ENCODE peak calls at places on chromosomes 16 and 17, in six cellular contexts. W is hepatocyte, N is foreskin keratinocyte, Y is OCI-LY7, G is AG09309, C is uterus. U is an unnamed sample.

GRCh38 chr17:80361495-80362220 is 53.3 kb upstream of the ENDOV start:
- DNase-seq in G (no peak), Y (peak; percentile 27), C (no peak), N (no peak), W (no peak), U (peak; percentile 3)

GRCh38 chr16:48125888-48126287 is 29.9 kb downstream of the ABCC12 start:
- DNase-seq in G (no peak), C (no peak), N (no peak), Y (no peak), W (no peak), U (no peak)

GRCh38 chr17:17079761-17080160 is 37.5 kb downstream of the MPRIP start:
- DNase-seq in C (peak; percentile 52), G (no peak), W (no peak), N (no peak), Y (no peak), U (no peak)

GRCh38 chr16:29849505-29849904 is 13.5 kb downstream of the CDIPT start:
- DNase-seq in G (no peak), W (peak; percentile 61), Y (no peak), C (no peak), N (no peak), U (no peak)

GRCh38 chr16:66924527-66925321 is 611 bp downstream of the RRAD start:
- DNase-seq in W (peak; percentile 75), G (no peak), Y (no peak), C (no peak), N (no peak), U (no peak)

GRCh38 chr17:32882734-32883133 is 5.8 kb upstream of the MYO1D start:
- DNase-seq in G (no peak), Y (no peak), W (no peak), C (no peak), N (peak; percentile 49), U (peak; percentile 44)

GRCh38 chr17:37405955-37406634 is 541 bp downstream of the ACACA start:
- DNase-seq in N (peak; percentile 45), W (no peak), G (no peak), Y (peak; percentile 34), C (no peak), U (no peak)

GRCh38 chr16:80938035-80938927 is 68.4 kb downstream of the CMC2 start:
- DNase-seq in W (peak; percentile 73), Y (no peak), N (peak; percentile 88), G (peak; percentile 99), C (peak; percentile 77), U (peak; percentile 92)

GRCh38 chr17:29618272-29619065 is 4.2 kb downstream of the CORO6 start:
- DNase-seq in C (no peak), G (no peak), Y (no peak), N (no peak), W (no peak), U (no peak)

GRCh38 chr16:87930456-87930855 is 5.9 kb downstream of the CA5A start:
- DNase-seq in W (no peak), G (no peak), C (no peak), Y (peak; percentile 41), N (no peak), U (peak; percentile 30)

GRCh38 chr16:55373489-55373832 is 49.5 kb downstream of the IRX6 start:
- DNase-seq in G (no peak), N (no peak), Y (no peak), W (no peak), C (no peak), U (no peak)

GRCh38 chr16:22308824-22309520 is 11.8 kb downstream of the POLR3E start:
- DNase-seq in N (no peak), C (no peak), W (no peak), Y (no peak), G (no peak), U (no peak)

GRCh38 chr17:8320990-8321389 is 10.9 kb downstream of the ARHGEF15 start:
- DNase-seq in G (no peak), W (no peak), C (no peak), N (no peak), Y (no peak), U (no peak)

GRCh38 chr16:82386771-82387170 is 216.7 kb upstream of the MPHOSPH6 start:
- DNase-seq in N (no peak), Y (no peak), G (no peak), C (no peak), W (no peak), U (no peak)

GRCh38 chr17:80387071-80387470 is 27.9 kb upstream of the ENDOV start:
- DNase-seq in N (no peak), C (no peak), W (no peak), Y (no peak), G (no peak), U (no peak)

GRCh38 chr17:79948918-79949645 is 86.6 kb downstream of the TBC1D16 start:
- DNase-seq in G (no peak), W (no peak), N (no peak), Y (no peak), C (peak; percentile 15), U (no peak)

GRCh38 chr16:81723098-81723723 is 55.9 kb upstream of the PLCG2 start:
- DNase-seq in C (no peak), Y (peak; percentile 90), G (peak; percentile 53), W (peak; percentile 92), N (peak; percentile 71), U (peak; percentile 87)

GRCh38 chr17:7552621-7553051 is 3.8 kb downstream of the TNFSF12 start:
- DNase-seq in Y (peak; percentile 64), N (no peak), C (no peak), G (no peak), W (no peak), U (no peak)

GRCh38 chr17:56832446-56832845 is 1.3 kb downstream of the C17orf67 start:
- DNase-seq in G (no peak), Y (no peak), W (peak; percentile 13), N (peak; percentile 4), C (no peak), U (no peak)

GRCh38 chr17:7717756-7718350 is 309 bp downstream of the DNAH2 start:
- DNase-seq in W (no peak), N (no peak), Y (no peak), G (no peak), C (no peak), U (no peak)

GRCh38 chr17:35557353-35557752 is 3.3 kb downstream of the SLFN14 start:
- DNase-seq in W (no peak), N (no peak), Y (no peak), G (no peak), C (no peak), U (no peak)

GRCh38 chr17:35553310-35553709 is 7.3 kb downstream of the SLFN14 start:
- DNase-seq in W (no peak), C (no peak), G (no peak), N (no peak), Y (no peak), U (no peak)

GRCh38 chr17:35554668-35555067 is 6.0 kb downstream of the SLFN14 start:
- DNase-seq in C (no peak), Y (no peak), W (no peak), G (no peak), N (no peak), U (no peak)

GRCh38 chr17:35559495-35559894 is 1.1 kb downstream of the SLFN14 start:
- DNase-seq in G (no peak), Y (no peak), C (no peak), N (no peak), W (no peak), U (no peak)

GRCh38 chr17:35555695-35556094 is 4.9 kb downstream of the SLFN14 start:
- DNase-seq in C (no peak), Y (no peak), W (no peak), N (no peak), G (no peak), U (no peak)
- TF ChIP-seq CTCF in C (no peak), Y (peak; percentile 63), W (no peak), N (peak; percentile 42), G (peak; percentile 22), U (peak; percentile 35)

GRCh38 chr17:15231851-15232516 is 33.1 kb downstream of the PMP22 start:
- DNase-seq in W (no peak), C (no peak), N (no peak), Y (no peak), G (no peak), U (no peak)

GRCh38 chr17:15233971-15234370 is 31.2 kb downstream of the PMP22 start:
- DNase-seq in Y (no peak), C (no peak), W (no peak), G (no peak), N (no peak), U (no peak)

GRCh38 chr17:15232517-15232915 is 32.6 kb downstream of the PMP22 start:
- DNase-seq in W (no peak), C (no peak), G (no peak), N (peak; percentile 22), Y (no peak), U (no peak)

GRCh38 chr17:15230866-15231265 is 34.3 kb downstream of the PMP22 start:
- DNase-seq in Y (no peak), G (no peak), C (no peak), W (no peak), N (no peak), U (no peak)

GRCh38 chr17:15233022-15233805 is 31.9 kb downstream of the PMP22 start:
- DNase-seq in Y (peak; percentile 13), G (no peak), W (peak; percentile 39), C (no peak), N (peak; percentile 68), U (peak; percentile 55)
- TF ChIP-seq CTCF in Y (peak; percentile 54), G (peak; percentile 67), W (peak; percentile 33), C (no peak), N (peak; percentile 66), U (peak; percentile 44)

GRCh38 chr16:12468552-12468951 is 335.1 kb downstream of the CPPED1 start:
- DNase-seq in G (no peak), W (no peak), N (no peak), C (no peak), Y (peak; percentile 10), U (no peak)
- TF ChIP-seq CTCF in G (no peak), W (no peak), N (peak; percentile 18), C (no peak), Y (peak; percentile 65), U (no peak)

DNA sequence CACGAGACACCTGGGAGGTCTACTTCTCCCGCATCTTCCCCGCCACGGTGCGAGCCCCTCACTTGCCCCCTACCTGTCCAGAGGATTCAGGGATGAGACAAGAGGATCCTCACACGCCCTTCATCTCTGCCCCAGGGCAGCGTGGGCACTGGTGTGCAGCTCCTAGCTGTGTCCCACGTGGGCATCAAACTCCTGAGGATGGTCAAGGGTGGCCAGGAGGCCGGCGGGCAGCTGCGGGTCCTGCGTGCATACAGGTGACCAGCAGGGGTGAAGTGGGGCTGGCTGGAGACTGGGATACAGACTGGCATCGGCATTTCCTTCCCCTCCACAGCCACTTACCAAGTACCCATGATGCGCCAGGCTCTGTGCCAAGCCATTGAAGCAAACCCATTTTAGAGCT is 28.4 kb upstream of the ALKBH5 start:
- DNase-seq in W (no peak), N (no peak), Y (no peak), G (no peak), C (no peak), U (no peak)
- TF ChIP-seq CTCF in W (no peak), N (no peak), Y (no peak), G (no peak), C (no peak), U (no peak)

GRCh38 chr17:31134526-31134925 is 39.7 kb downstream of the NF1 start:
- DNase-seq in G (no peak), Y (no peak), W (no peak), C (no peak), N (no peak), U (no peak)
- TF ChIP-seq CTCF in G (no peak), Y (no peak), W (no peak), C (no peak), N (no peak), U (no peak)